ENCODE peak calls at places on chromosomes 13 and 19, in six cellular contexts. Z is endodermal cell, R is colonic mucosa, D is coronary artery, M is DND-41, H is neural crest cell. V is an unnamed sample.

GRCh38 chr19:17695198-17695597 is 7.0 kb upstream of the UNC13A start:
- DNase-seq in H (no peak), Z (no peak), D (no peak), M (no peak), R (no peak), V (no peak)

GRCh38 chr19:18457478-18458331 is 19.8 kb upstream of the ISYNA1 start:
- DNase-seq in M (no peak), H (no peak), R (no peak), D (no peak), Z (no peak), V (no peak)

GRCh38 chr13:68160466-68160865 is 930.3 kb upstream of the PCDH9 start:
- DNase-seq in H (no peak), D (no peak), R (no peak), Z (no peak), M (no peak), V (no peak)

GRCh38 chr19:56253737-56254136 is 18.8 kb upstream of the EDDM13 start:
- DNase-seq in H (no peak), M (no peak), D (no peak), R (no peak), Z (no peak), V (no peak)

GRCh38 chr13:26515721-26516120 is 41.8 kb upstream of the WASF3 start:
- DNase-seq in M (no peak), D (no peak), R (no peak), H (no peak), Z (no peak), V (no peak)

GRCh38 chr19:40614595-40615411 is 13.6 kb downstream of the LTBP4 start:
- DNase-seq in D (peak; percentile 87), H (no peak), M (no peak), Z (peak; percentile 96), R (peak; percentile 99), V (no peak)

GRCh38 chr13:24911135-24911524 is 147.2 kb downstream of the RNF17 start:
- DNase-seq in Z (no peak), R (no peak), D (no peak), H (no peak), M (no peak), V (no peak)

GRCh38 chr13:32650705-32651311 is 64.6 kb downstream of the PDS5B start:
- DNase-seq in Z (peak; percentile 78), D (no peak), M (peak; percentile 63), H (peak; percentile 42), R (peak; percentile 62), V (no peak)

GRCh38 chr13:38669234-38669964 is 17.5 kb upstream of the FREM2 start:
- DNase-seq in D (no peak), H (no peak), M (no peak), Z (no peak), R (no peak), V (no peak)

GRCh38 chr19:40681039-40681438 is 9.4 kb downstream of the NUMBL start:
- DNase-seq in M (no peak), R (no peak), D (no peak), H (no peak), Z (no peak), V (no peak)

GRCh38 chr19:5130371-5131030 is 161.6 kb downstream of the KDM4B start:
- DNase-seq in D (no peak), Z (peak; percentile 61), H (no peak), M (no peak), R (no peak), V (no peak)

GRCh38 chr19:8446055-8446709 is 1.4 kb downstream of the HNRNPM start:
- DNase-seq in R (no peak), D (no peak), H (no peak), Z (no peak), M (no peak), V (no peak)

GRCh38 chr13:31440132-31440531 is 240.4 kb downstream of the B3GLCT start:
- DNase-seq in M (no peak), H (no peak), Z (no peak), R (no peak), D (no peak), V (no peak)

GRCh38 chr13:31441804-31442487 is 242.2 kb downstream of the B3GLCT start:
- DNase-seq in H (no peak), M (no peak), D (no peak), Z (no peak), R (no peak), V (no peak)

GRCh38 chr13:31436478-31436877 is 236.7 kb downstream of the B3GLCT start:
- DNase-seq in H (no peak), M (no peak), D (no peak), R (no peak), Z (no peak), V (no peak)

GRCh38 chr13:31434613-31435012 is 234.8 kb downstream of the B3GLCT start:
- DNase-seq in H (no peak), R (no peak), D (no peak), Z (no peak), M (no peak), V (no peak)

GRCh38 chr13:31437975-31438374 is 238.2 kb downstream of the B3GLCT start:
- DNase-seq in D (no peak), Z (no peak), H (no peak), M (no peak), R (no peak), V (no peak)
- TF ChIP-seq CTCF in D (no peak), Z (no peak), H (no peak), M (no peak), R (no peak), V (no peak)

DNA sequence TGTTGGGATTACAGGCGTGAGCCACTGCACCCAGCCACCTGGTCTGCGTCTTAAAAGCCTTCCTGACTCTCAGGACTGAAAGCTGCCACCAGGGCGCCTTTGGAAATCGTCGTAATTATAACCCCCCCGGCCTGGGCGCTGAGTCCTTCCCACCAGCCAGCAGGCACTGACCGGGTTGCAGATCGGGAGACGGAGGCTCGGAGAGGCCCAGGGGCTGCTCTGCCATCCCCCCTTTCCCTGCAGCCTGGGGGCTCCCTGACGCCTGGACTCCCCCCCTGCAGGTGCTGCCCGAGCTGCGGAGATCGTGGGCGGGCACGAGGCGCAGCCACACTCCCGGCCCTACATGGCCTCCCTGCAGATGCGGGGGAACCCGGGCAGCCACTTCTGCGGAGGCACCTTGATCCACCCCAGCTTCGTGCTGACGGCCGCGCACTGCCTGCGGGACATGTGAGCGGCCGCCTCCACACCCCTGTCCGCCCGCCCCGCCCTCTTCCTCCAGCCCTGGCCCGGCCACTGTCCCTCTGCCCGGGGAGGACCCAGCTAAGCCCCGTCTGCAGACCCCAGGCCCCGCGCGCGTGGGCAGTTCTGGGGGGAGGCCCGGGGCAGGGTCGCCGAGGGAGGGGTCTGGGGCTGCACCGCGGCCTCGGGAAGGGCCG is 2.5 kb downstream of the PRTN3 start:
- DNase-seq in H (no peak), R (no peak), D (peak; percentile 68), Z (peak; percentile 77), M (no peak), V (no peak)
- TF ChIP-seq CTCF in H (peak; percentile 40), R (no peak), D (no peak), Z (peak; percentile 58), M (no peak), V (no peak)

GRCh38 chr19:11685676-11686650 is 52.8 kb downstream of the ZNF823 start:
- DNase-seq in Z (no peak), D (no peak), R (no peak), H (no peak), M (no peak), V (no peak)
- TF ChIP-seq CTCF in Z (no peak), D (no peak), R (no peak), H (no peak), M (no peak), V (no peak)

GRCh38 chr19:38264486-38265212 is at the start of gene SPINT2:
- DNase-seq in Z (peak; percentile 95), H (peak; percentile 47), R (no peak), M (no peak), D (no peak), V (peak; percentile 83)
- TF ChIP-seq CTCF in Z (peak; percentile 10), H (peak; percentile 18), R (no peak), M (no peak), D (no peak), V (no peak)

V was measured in mesothelial cell of epicardium.